ENCODE peak calls at places on chromosomes 12 and 14, in seven cellular contexts. M is fibroblast of lung, I is HCT116, V is GM23248, A is H1, E is mammary epithelial cell, B is astrocyte. S is an unnamed sample.

GRCh38 chr12:26028953-26029740 is 70.7 kb downstream of the RASSF8 start:
- DNase-seq in V (peak), B (no peak), I (peak), A (no peak), M (peak), E (peak), S (peak)

GRCh38 chr12:104596128-104596799 is 139.5 kb downstream of the CHST11 start:
- DNase-seq in V (peak), A (no peak), M (peak), I (no peak), E (no peak), B (peak), S (no peak)

GRCh38 chr12:3178671-3179413 is 101.7 kb downstream of the TSPAN9 start:
- DNase-seq in A (no peak), E (no peak), B (no peak), V (no peak), M (no peak), I (no peak), S (no peak)

GRCh38 chr14:104870368-104871144 is 5.5 kb downstream of the CEP170B start:
- DNase-seq in E (no peak), B (no peak), A (peak), I (no peak), M (no peak), V (peak), S (no peak)

GRCh38 chr14:38210168-38210567 is 2.5 kb downstream of the SSTR1 start:
- DNase-seq in V (peak), B (no peak), I (no peak), A (no peak), E (no peak), M (peak), S (peak)

GRCh38 chr14:32509632-32510187 is 180.6 kb downstream of the AKAP6 start:
- DNase-seq in B (peak), M (peak), A (no peak), V (peak), I (no peak), E (peak), S (no peak)

GRCh38 chr12:49631336-49631907 is 8.1 kb downstream of the PRPF40B start:
- DNase-seq in I (no peak), E (no peak), V (no peak), B (no peak), M (no peak), A (no peak), S (no peak)

GRCh38 chr14:60575008-60575407 is 66.1 kb downstream of the SIX6 start:
- DNase-seq in A (no peak), E (no peak), B (no peak), I (no peak), M (no peak), V (peak), S (no peak)

GRCh38 chr14:89215166-89215940 is 201.7 kb downstream of the FOXN3 start:
- DNase-seq in B (no peak), I (no peak), A (no peak), M (no peak), E (no peak), V (no peak), S (no peak)

GRCh38 chr14:93044116-93044515 is 71.6 kb downstream of the ITPK1 start:
- DNase-seq in I (peak), A (no peak), M (peak), E (peak), V (no peak), B (no peak), S (no peak)

GRCh38 chr14:93045965-93046695 is 69.6 kb downstream of the ITPK1 start:
- DNase-seq in E (peak), I (peak), A (no peak), B (peak), M (peak), V (peak), S (no peak)

GRCh38 chr14:93045211-93045674 is 70.5 kb downstream of the ITPK1 start:
- DNase-seq in M (peak), V (no peak), A (no peak), E (no peak), B (no peak), I (no peak), S (peak)

GRCh38 chr14:93042968-93043940 is 72.5 kb downstream of the ITPK1 start:
- DNase-seq in V (peak), E (peak), M (peak), B (peak), I (peak), A (no peak), S (no peak)

DNA sequence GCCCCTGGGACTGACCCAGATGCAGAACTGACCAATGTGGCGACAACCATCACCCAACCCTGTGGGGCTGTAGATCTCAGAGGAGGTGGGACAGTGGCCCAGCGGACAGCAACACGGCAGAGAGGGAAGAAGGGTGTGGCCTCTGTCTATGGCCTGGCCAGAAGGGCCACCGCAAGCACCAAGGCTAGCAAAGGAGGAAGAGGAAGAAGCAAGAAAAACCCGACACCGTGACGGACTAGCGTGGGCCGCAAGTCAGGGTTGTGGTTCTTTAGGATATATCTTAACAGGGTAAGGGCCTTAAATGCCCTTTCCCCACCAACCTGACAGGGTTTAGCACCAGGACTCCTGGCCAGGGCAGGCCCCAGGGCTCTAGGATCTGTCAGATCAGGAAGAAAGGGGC is 71.1 kb downstream of the ITPK1 start:
- DNase-seq in V (no peak), B (no peak), A (no peak), E (no peak), I (no peak), M (no peak), S (no peak)
- H3K9ac ChIP-seq in V (no peak), B (no peak), A (peak), E (peak), I (peak), M (no peak), S (no peak)

GRCh38 chr14:68286667-68287066 is 467.1 kb downstream of the RAD51B start:
- DNase-seq in M (peak), B (no peak), V (peak), E (peak), I (no peak), A (no peak), S (no peak)

GRCh38 chr14:68284333-68284732 is 464.8 kb downstream of the RAD51B start:
- DNase-seq in E (no peak), B (no peak), M (no peak), A (no peak), V (peak), I (no peak), S (no peak)

GRCh38 chr14:68283378-68284123 is 464.0 kb downstream of the RAD51B start:
- DNase-seq in E (no peak), A (no peak), B (no peak), I (no peak), V (no peak), M (no peak), S (no peak)

GRCh38 chr14:68285421-68286179 is 466.0 kb downstream of the RAD51B start:
- DNase-seq in V (peak), E (no peak), B (no peak), A (no peak), I (no peak), M (peak), S (no peak)

DNA sequence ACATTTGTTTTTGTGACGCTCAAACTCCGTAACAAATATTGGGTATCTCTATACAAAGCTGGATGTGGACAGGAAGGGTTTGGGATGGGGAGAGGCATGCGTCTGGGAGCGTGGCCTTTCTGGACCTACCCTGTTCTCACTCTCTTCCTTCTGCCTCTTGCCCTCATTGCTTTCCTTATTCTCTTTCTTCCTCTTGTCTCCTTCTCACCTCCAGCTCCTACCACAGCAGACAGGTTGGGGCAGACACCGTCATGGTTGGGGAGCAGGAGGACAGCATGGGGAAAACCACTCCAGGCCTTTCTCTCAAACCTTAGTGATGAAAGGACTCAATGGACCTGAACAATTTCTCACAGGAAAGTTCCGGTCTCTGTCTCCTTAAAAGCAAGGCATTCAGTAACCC is 465.3 kb downstream of the RAD51B start:
- DNase-seq in A (no peak), E (no peak), M (no peak), B (no peak), V (no peak), I (no peak), S (no peak)
- H3K9ac ChIP-seq in A (no peak), E (no peak), M (no peak), B (no peak), V (no peak), I (no peak), S (no peak)

GRCh38 chr14:100787659-100788058 is 38.3 kb upstream of the MEG3 start:
- DNase-seq in M (no peak), B (no peak), E (no peak), I (no peak), A (no peak), V (no peak), S (no peak)

GRCh38 chr14:100788517-100789365 is 37.2 kb upstream of the MEG3 start:
- DNase-seq in M (no peak), V (no peak), A (no peak), I (no peak), B (no peak), E (no peak), S (no peak)

GRCh38 chr14:100789460-100790417 is 36.2 kb upstream of the MEG3 start:
- DNase-seq in I (no peak), E (no peak), A (no peak), M (peak), V (peak), B (peak), S (no peak)

GRCh38 chr14:100791995-100792394 is 33.9 kb upstream of the MEG3 start:
- DNase-seq in B (no peak), V (no peak), A (no peak), I (no peak), M (no peak), E (no peak), S (no peak)

DNA sequence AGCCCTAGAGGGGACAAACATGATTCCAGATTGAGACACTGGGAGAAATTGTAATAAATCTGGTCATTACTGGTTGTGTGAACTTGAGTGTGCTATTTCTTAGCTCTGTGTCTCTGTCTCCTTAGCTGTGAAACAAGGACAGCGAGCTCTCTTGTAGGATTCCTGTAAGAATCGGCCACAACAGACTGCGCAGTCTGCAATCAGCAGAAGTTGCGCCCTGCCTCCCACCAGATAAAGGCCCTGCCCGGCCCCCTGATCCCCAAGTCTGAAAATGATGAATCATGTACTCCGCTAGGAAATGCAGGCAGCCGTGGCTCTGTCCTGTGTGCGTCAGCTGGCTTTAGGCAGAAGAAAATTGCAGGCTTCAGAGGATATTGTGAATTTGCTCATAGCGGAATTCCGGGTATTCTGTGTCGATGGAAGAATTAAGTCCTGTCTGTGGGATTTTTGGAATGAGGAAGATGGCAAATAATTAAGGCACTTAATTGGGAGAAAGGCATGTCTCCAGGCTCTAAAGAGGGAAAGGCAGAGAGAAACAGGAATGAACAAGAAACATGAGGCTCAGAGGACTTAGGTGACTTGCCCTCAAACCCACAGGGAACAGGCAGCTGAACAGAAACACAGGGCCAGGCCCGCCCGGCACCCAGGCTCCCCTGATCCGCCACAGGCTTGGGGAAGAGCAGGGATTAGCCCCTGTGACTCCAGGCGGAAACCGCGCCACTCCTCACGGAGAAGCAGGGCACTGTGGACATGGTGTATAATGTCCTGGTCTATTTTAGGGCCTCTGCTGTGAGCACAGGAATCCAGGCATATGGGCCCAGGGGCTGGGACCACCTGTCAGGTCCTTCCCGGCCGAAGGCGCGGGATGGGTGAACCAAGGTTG is 34.9 kb upstream of the MEG3 start:
- DNase-seq in I (no peak), E (no peak), A (no peak), M (peak), V (no peak), B (peak), S (no peak)
- H3K9ac ChIP-seq in I (no peak), E (no peak), A (no peak), M (no peak), V (no peak), B (no peak), S (no peak)

DNA sequence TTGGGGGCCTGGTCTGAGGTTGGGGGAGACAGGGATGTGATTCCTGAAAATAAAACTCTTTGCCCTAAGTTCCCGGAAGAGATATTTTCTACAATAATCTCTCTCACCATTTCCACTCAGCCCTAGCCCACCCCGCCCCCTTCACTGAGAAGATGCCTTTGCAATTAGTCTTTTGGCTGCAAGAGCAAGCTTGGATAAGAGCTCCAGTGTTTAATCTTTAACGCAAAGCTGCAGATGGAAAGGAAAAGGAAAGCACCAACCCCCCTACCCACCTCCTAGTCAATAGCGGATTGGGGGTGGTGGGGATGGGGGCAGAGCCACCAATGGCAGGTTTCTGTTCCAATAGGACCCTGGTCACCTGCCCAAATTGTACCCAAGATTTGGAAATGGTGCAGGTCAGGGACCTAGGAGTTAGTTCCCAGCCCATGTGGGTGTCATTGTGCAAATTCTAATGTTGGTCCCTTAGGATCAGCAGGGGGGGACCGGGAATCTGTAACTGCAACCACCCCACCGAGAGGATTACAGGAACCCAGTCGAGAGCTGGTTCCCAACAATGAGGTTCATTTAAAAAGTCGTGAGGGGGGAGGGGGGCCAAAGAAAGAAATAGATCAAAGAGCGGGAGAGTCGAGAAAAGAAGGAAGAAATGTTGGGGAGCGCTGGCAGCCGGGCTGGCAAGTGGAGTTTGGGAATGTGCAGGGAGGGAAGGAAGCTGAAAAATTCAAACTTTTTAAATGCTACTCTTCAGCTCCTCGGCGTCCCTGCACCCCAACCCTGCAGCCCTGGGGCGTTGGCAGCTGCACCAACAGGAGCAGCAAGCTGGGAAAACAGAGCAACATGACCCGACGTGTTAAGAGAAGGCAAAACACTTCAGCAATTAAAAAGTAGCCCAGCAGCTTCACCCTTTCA is 1.5 kb downstream of the ZFP36L1 start:
- DNase-seq in I (no peak), B (no peak), V (peak), M (peak), E (peak), A (peak), S (no peak)
- H3K9ac ChIP-seq in I (peak), B (peak), V (peak), M (peak), E (peak), A (peak), S (peak)

GRCh38 chr12:106957617-106958016 is 1.9 kb downstream of the TMEM263 start:
- DNase-seq in M (no peak), E (no peak), B (no peak), A (no peak), I (no peak), V (no peak), S (no peak)
- H3K9ac ChIP-seq in M (peak), E (peak), B (peak), A (no peak), I (peak), V (peak), S (no peak)

GRCh38 chr12:77062846-77063461 is 2.4 kb downstream of the E2F7 start:
- DNase-seq in I (no peak), B (peak), V (no peak), E (no peak), M (peak), A (no peak), S (no peak)
- H3K9ac ChIP-seq in I (no peak), B (peak), V (no peak), E (no peak), M (no peak), A (no peak), S (no peak)

GRCh38 chr14:69261761-69262331 is 1.9 kb downstream of the GALNT16 start:
- DNase-seq in A (peak), B (no peak), V (peak), I (no peak), M (no peak), E (no peak), S (no peak)
- H3K9ac ChIP-seq in A (no peak), B (no peak), V (no peak), I (no peak), M (no peak), E (no peak), S (peak)

GRCh38 chr12:18302809-18303430 is 41.6 kb downstream of the PIK3C2G start:
- DNase-seq in I (no peak), M (no peak), B (no peak), E (no peak), A (no peak), V (no peak), S (no peak)
- H3K9ac ChIP-seq in I (no peak), M (no peak), B (no peak), E (no peak), A (no peak), V (no peak), S (no peak)

GRCh38 chr12:47773858-47774580 is 981 bp downstream of the SLC48A1 start:
- DNase-seq in M (no peak), V (peak), I (no peak), A (no peak), E (no peak), B (no peak), S (no peak)

GRCh38 chr12:47772094-47772660 is 861 bp upstream of the SLC48A1 start:
- DNase-seq in M (no peak), A (no peak), B (no peak), E (no peak), V (no peak), I (no peak), S (no peak)

GRCh38 chr12:47774664-47775063 is 1.6 kb downstream of the SLC48A1 start:
- DNase-seq in E (no peak), M (no peak), I (no peak), A (no peak), B (no peak), V (no peak), S (no peak)

GRCh38 chr12:47772738-47773061 is 338 bp upstream of the SLC48A1 start:
- DNase-seq in A (no peak), M (no peak), V (no peak), I (no peak), E (no peak), B (no peak), S (no peak)

DNA sequence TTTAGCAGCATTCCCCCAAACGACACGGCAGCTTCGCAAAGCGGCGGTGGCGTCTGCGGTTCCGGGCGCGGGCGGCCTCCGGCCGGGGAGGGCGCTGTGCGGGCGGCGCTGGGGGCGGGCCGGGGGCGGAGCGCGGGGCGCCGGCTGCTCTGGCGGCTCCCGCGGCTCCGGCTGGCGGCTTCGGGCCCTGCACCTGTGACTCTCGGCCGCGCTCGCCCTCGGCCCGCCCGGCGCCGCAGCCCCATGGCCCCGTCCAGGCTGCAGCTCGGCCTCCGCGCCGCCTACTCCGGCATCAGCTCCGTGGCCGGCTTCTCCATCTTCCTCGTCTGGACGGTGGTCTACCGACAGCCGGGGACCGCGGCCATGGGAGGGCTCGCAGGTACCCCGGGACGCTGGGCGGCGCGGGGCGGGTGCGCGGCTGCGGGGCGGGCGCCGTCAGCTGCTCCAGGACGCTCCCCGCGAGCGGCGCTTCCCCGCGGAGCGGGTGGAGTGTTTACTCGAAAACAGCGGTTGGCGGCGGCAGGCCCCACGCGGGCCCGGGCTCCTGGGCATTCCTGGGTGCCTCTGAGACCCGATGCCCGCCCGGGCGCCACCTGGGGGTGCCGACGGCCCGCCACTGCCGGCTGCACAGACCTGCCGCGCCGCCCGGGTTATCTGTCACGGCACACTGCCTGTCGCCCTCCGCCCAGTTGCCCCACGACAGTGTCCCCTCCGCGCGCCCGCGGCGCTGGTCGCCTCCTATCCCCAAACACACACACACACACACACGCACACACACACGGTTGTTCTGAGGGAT is at the start of gene SLC48A1:
- DNase-seq in I (no peak), V (peak), A (peak), E (no peak), B (peak), M (peak), S (peak)
- H3K9ac ChIP-seq in I (peak), V (peak), A (peak), E (peak), B (peak), M (peak), S (peak)

DNA sequence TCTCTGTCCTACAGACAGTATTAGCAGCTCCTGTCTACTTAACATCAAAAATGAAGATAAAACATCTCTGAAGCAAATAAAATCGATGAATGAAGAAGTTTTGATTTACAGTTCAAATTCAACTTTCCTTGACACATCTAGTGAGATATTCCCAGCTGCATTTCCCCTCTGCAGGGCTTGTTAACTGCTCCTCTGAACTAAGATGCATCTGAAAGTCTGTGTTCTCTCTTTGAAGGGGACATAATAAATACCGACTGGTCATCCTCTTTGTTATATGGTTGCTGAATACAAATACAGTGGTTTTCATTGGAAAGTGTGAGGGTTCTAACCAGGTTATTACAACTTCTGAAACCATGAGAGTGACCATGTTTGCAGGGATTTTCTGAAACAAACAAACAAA is 266.4 kb upstream of the SLC16A7 start:
- DNase-seq in M (no peak), V (no peak), E (no peak), A (no peak), B (no peak), I (no peak), S (no peak)
- H3K9ac ChIP-seq in M (no peak), V (no peak), E (no peak), A (no peak), B (no peak), I (no peak), S (no peak)